ENCODE peak calls at places on chromosomes 12 and 14, in eight cellular contexts. R, M, L, B, C, J, E and F are unnamed samples.

GRCh38 chr14:104641753-104642539 is 37.4 kb upstream of the TMEM179 start:
- DNase-seq in C (no peak), B (peak; percentile 32), J (no peak), M (no peak), E (peak; percentile 2), R (no peak), L (no peak), F (no peak)

GRCh38 chr12:96456265-96456974 is 33.0 kb upstream of the CFAP54 start:
- DNase-seq in B (no peak), R (peak; percentile 8), M (no peak), E (no peak), L (peak; percentile 62), J (no peak), C (no peak), F (no peak)

GRCh38 chr14:24954037-24954696 is 95.8 kb downstream of the STXBP6 start:
- DNase-seq in C (no peak), B (no peak), E (no peak), L (peak; percentile 45), M (no peak), J (no peak), R (no peak), F (no peak)

GRCh38 chr12:121366063-121366459 is 13.8 kb upstream of the ANAPC5 start:
- DNase-seq in L (no peak), C (no peak), R (no peak), B (peak; percentile 36), E (no peak), J (no peak), M (no peak), F (no peak)

GRCh38 chr14:74975059-74975810 is 19.8 kb upstream of the PGF start:
- DNase-seq in C (no peak), L (no peak), B (no peak), R (peak; percentile 47), J (peak; percentile 91), E (no peak), M (peak; percentile 83), F (peak; percentile 75)

GRCh38 chr12:9625019-9625418 is 17.3 kb upstream of the KLRB1 start:
- DNase-seq in L (no peak), J (no peak), M (no peak), C (no peak), E (no peak), B (no peak), R (no peak), F (no peak)

GRCh38 chr12:108839011-108839889 is 18.1 kb downstream of the SSH1 start:
- DNase-seq in E (no peak), B (peak; percentile 61), R (no peak), M (peak; percentile 56), C (no peak), J (peak; percentile 83), L (no peak), F (peak; percentile 86)

GRCh38 chr12:100661300-100661951 is 87.9 kb downstream of the GAS2L3 start:
- DNase-seq in C (no peak), L (no peak), E (no peak), B (no peak), J (no peak), M (no peak), R (no peak), F (no peak)

GRCh38 chr12:21788089-21788983 is 13.8 kb upstream of the KCNJ8 start:
- DNase-seq in L (no peak), E (no peak), J (no peak), M (peak; percentile 44), R (no peak), C (peak; percentile 42), B (no peak), F (no peak)

GRCh38 chr12:133105620-133106019 is 24.5 kb downstream of the ZNF891 start:
- DNase-seq in L (no peak), J (no peak), M (no peak), C (no peak), R (no peak), E (no peak), B (no peak), F (no peak)

GRCh38 chr14:34227834-34228662 is 234.0 kb downstream of the SPTSSA start:
- DNase-seq in M (peak; percentile 31), J (peak; percentile 77), C (peak; percentile 72), E (peak; percentile 54), L (no peak), R (peak; percentile 66), B (peak; percentile 81), F (no peak)

GRCh38 chr12:108955225-108955835 is 65.5 kb downstream of the SVOP start:
- DNase-seq in M (no peak), L (no peak), E (no peak), J (no peak), C (no peak), R (no peak), B (peak; percentile 8), F (no peak)

GRCh38 chr14:22386924-22387775 is 201.9 kb downstream of the DAD1 start:
- DNase-seq in C (peak; percentile 73), B (peak; percentile 73), L (peak; percentile 77), R (peak; percentile 67), E (peak; percentile 55), J (peak; percentile 85), M (peak; percentile 81), F (peak; percentile 76)

GRCh38 chr12:85688837-85689236 is 147.4 kb downstream of the RASSF9 start:
- DNase-seq in J (no peak), E (no peak), C (no peak), M (no peak), R (no peak), L (no peak), B (no peak), F (no peak)

DNA sequence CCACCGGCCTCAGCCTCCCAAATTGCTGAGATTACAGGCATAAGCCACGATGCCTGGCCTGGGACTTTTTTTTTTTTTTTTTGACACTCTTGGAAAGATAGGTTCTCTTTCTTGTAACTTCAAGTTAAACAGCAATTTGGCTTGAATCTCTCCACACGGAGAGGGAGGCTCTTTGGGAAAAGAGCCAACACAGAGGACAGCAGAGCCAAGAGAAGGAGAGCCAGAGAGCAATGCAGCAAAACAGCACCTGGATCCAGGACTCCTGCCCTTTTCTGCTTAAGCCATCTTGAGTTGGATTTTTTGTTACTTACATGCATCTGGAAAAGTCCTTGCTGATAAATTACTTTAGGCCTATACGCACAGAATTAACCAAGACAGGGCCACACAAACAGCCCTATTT is 176.8 kb downstream of the APAF1 start:
- DNase-seq in J (no peak), C (no peak), B (no peak), R (no peak), L (no peak), M (peak; percentile 39), E (no peak), F (no peak)
- TF ChIP-seq EP300 in J (no peak), C (no peak), B (no peak), R (no peak), L (no peak), M (no peak), E (no peak), F (no peak)

GRCh38 chr12:6627598-6627997 is 8.2 kb downstream of the LPAR5 start:
- DNase-seq in C (no peak), L (no peak), J (no peak), M (no peak), B (no peak), R (no peak), E (peak; percentile 38), F (no peak)

GRCh38 chr12:6631549-6631961 is 4.2 kb downstream of the LPAR5 start:
- DNase-seq in L (no peak), R (peak; percentile 87), J (no peak), C (peak; percentile 78), E (no peak), B (no peak), M (no peak), F (no peak)

GRCh38 chr12:6632026-6632978 is 3.5 kb downstream of the LPAR5 start:
- DNase-seq in R (peak; percentile 53), C (no peak), J (no peak), M (no peak), B (peak; percentile 43), L (peak; percentile 81), E (no peak), F (no peak)

GRCh38 chr12:6626654-6627283 is 9.0 kb downstream of the LPAR5 start:
- DNase-seq in R (no peak), L (no peak), C (no peak), J (no peak), E (peak; percentile 60), B (no peak), M (no peak), F (no peak)

DNA sequence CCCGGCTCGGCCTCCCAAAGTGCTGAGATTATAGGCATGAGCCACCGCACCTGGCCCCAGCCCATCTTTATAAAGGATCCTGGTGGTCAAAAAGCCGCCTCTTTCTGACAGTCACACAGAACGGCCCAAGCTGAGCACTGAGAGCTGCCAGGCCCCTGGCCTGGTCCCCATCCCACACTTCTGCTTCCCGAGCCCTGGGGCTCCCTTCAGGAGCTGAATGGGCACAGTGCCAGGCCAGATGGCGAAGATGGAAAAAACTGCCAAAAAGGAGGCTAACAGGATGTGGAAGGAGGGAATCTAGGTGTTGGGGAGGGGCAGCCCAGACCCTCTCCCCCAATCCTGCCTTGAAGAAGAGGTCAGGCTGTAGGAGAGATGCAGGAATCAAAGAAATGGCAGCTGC is 5.1 kb downstream of the LPAR5 start:
- DNase-seq in R (no peak), M (no peak), J (no peak), B (peak; percentile 76), C (no peak), E (no peak), L (no peak), F (no peak)
- H3K4me3 ChIP-seq in R (peak overlapping the region; percentile 16), M (no peak overlapping the region), J (no peak overlapping the region), B (no peak overlapping the region), C (peak overlapping the region; percentile 16), E (no peak overlapping the region), L (peak overlapping the region; percentile 57), F (no peak overlapping the region)

DNA sequence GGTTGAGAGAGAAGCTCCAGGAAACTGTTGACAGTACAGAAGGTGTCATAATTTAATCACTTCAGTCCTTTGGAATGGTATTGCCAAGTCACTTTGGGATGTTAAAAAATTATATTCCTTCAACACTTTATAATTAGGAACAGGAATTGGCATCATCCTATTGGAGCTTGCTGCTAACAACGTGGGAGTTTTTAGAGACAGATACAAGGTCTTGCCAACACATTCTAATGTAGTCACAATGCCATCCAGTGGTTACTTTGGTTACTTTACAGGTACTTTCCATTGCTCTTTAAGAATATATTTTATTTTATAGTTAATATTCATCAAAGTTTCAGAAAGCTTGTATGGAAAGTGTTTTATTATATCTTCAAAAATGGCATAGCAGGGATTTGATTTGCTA is 310.1 kb downstream of the SYT1 start:
- DNase-seq in J (no peak), C (no peak), E (no peak), B (no peak), M (no peak), R (no peak), L (no peak), F (no peak)
- TF ChIP-seq CTCF in J (no peak), C (no peak), E (no peak), B (peak; percentile 57), M (no peak), R (peak; percentile 10), L (peak; percentile 51), F (no peak)

DNA sequence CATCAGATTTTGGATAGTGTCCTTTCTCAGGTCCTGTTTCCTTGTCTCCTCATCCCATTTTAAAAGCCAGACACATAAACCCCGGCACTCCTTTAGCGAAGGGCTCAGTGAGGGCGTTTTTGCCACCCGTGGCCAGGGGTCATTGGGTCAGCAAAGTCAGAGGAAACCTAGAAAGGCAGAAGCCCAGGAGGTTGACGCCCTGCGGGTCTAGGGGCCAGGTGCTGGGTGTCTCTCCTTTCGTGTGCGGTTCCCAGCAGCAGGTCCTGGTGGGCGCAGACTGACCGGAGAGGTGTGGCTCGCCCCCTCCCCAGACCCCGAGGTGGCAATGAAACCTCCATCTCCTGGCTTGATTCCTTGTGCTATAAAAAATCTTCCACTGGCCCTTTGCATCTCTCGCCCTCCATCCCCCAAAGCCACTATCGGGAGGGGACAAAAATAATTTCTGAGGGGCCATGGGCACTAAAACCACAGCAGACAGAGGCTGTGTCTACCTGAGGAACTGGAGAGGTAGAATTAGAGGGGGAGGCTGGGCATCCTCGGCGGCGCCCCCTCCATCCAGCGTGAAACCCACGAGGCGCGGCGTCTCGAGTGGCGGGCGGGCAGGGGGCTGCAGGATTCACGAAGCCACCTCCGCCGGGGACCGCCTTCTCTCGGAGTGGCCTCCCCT is 856 bp upstream of the FRMD6 start:
- DNase-seq in L (no peak), R (peak; percentile 17), E (peak; percentile 4), J (peak; percentile 73), C (no peak), B (peak; percentile 36), M (peak; percentile 37), F (peak; percentile 70)
- TF ChIP-seq EP300 in L (no peak), R (no peak), E (no peak), J (no peak), C (no peak), B (no peak), M (no peak), F (no peak)